ENCODE peak calls at places on chromosome 4, in four cellular contexts. One of them, this sample, is unnamed.

GRCh38 chr4:106987314-106987713 is 48.8 kb downstream of the DKK2 start:
- DNase-seq in WTC11: no peak
- DNase-seq in ovary: no peak
- DNase-seq in neural progenitor cell: no peak
- DNase-seq in this sample: no peak

GRCh38 chr4:48329976-48330375 is 11.4 kb upstream of the SLAIN2 start:
- DNase-seq in ovary: no peak
- DNase-seq in neural progenitor cell: no peak
- DNase-seq in WTC11: no peak
- DNase-seq in this sample: no peak

GRCh38 chr4:159396151-159396550 is 293.3 kb downstream of the RAPGEF2 start:
- DNase-seq in ovary: no peak
- DNase-seq in WTC11: no peak
- DNase-seq in neural progenitor cell: no peak
- DNase-seq in this sample: no peak

GRCh38 chr4:122980860-122981259 is 58.5 kb upstream of the NUDT6 start:
- DNase-seq in WTC11: no peak
- DNase-seq in ovary: no peak
- DNase-seq in neural progenitor cell: no peak
- DNase-seq in this sample: no peak

GRCh38 chr4:108601096-108601495 is 19.3 kb upstream of the RPL34 start:
- DNase-seq in WTC11: no peak
- DNase-seq in ovary: no peak
- DNase-seq in neural progenitor cell: no peak
- DNase-seq in this sample: no peak

GRCh38 chr4:102537280-102537679 is 36.1 kb downstream of the NFKB1 start:
- DNase-seq in WTC11: no peak
- DNase-seq in neural progenitor cell: no peak
- DNase-seq in ovary: no peak
- DNase-seq in this sample: no peak

GRCh38 chr4:51885371-51885770 is 42.4 kb downstream of the DCUN1D4 start:
- DNase-seq in ovary: no peak
- DNase-seq in neural progenitor cell: peak; percentile 46
- DNase-seq in WTC11: no peak
- DNase-seq in this sample: peak; percentile 49

GRCh38 chr4:186475202-186475601 is 80.2 kb downstream of the MTNR1A start:
- DNase-seq in ovary: no peak
- DNase-seq in neural progenitor cell: no peak
- DNase-seq in WTC11: no peak
- DNase-seq in this sample: no peak

GRCh38 chr4:40334591-40335507 is at the start of gene CHRNA9:
- DNase-seq in ovary: no peak
- DNase-seq in neural progenitor cell: peak; percentile 62
- DNase-seq in WTC11: peak; percentile 52
- DNase-seq in this sample: peak; percentile 67

GRCh38 chr4:72341432-72341820 is 227.6 kb downstream of the ADAMTS3 start:
- DNase-seq in neural progenitor cell: no peak
- DNase-seq in WTC11: no peak
- DNase-seq in ovary: no peak
- DNase-seq in this sample: no peak

GRCh38 chr4:87069037-87069742 is 134.4 kb downstream of the AFF1 start:
- DNase-seq in neural progenitor cell: no peak
- DNase-seq in ovary: no peak
- DNase-seq in WTC11: no peak
- DNase-seq in this sample: no peak

GRCh38 chr4:155478336-155478825 is 101.6 kb upstream of the MAP9 start:
- DNase-seq in ovary: no peak
- DNase-seq in neural progenitor cell: no peak
- DNase-seq in WTC11: no peak
- DNase-seq in this sample: no peak

GRCh38 chr4:3436798-3437581 is 4.8 kb upstream of the HGFAC start:
- DNase-seq in ovary: peak; percentile 17
- DNase-seq in WTC11: no peak
- DNase-seq in neural progenitor cell: no peak
- DNase-seq in this sample: no peak

GRCh38 chr4:185534850-185535761 is at the start of gene PDLIM3:
- DNase-seq in WTC11: peak; percentile 68
- DNase-seq in neural progenitor cell: peak; percentile 84
- DNase-seq in ovary: peak; percentile 87
- DNase-seq in this sample: peak; percentile 74

GRCh38 chr4:153112071-153112460 is 92.2 kb upstream of the TRIM2 start:
- DNase-seq in ovary: no peak
- DNase-seq in neural progenitor cell: no peak
- DNase-seq in WTC11: no peak
- DNase-seq in this sample: no peak

GRCh38 chr4:71184195-71184781 is 154.5 kb upstream of the SLC4A4 start:
- DNase-seq in ovary: no peak
- DNase-seq in WTC11: peak; percentile 29
- DNase-seq in neural progenitor cell: peak; percentile 70
- DNase-seq in this sample: peak; percentile 28

GRCh38 chr4:71189471-71189870 is 149.3 kb upstream of the SLC4A4 start:
- DNase-seq in ovary: no peak
- DNase-seq in neural progenitor cell: no peak
- DNase-seq in WTC11: no peak
- DNase-seq in this sample: no peak

GRCh38 chr4:109432676-109433075 is 939 bp upstream of the SEC24B start:
- DNase-seq in ovary: no peak
- DNase-seq in WTC11: no peak
- DNase-seq in neural progenitor cell: peak; percentile 46
- DNase-seq in this sample: no peak

GRCh38 chr4:76377922-76378321 is 43.0 kb downstream of the CCDC158 start:
- DNase-seq in WTC11: peak; percentile 54
- DNase-seq in ovary: no peak
- DNase-seq in neural progenitor cell: peak; percentile 69
- DNase-seq in this sample: no peak

GRCh38 chr4:165612936-165613335 is 234.1 kb downstream of the CPE start:
- DNase-seq in ovary: no peak
- DNase-seq in WTC11: peak; percentile 15
- DNase-seq in neural progenitor cell: no peak
- DNase-seq in this sample: no peak

GRCh38 chr4:46389301-46389761 is 597 bp downstream of the GABRA2 start:
- DNase-seq in neural progenitor cell: peak; percentile 68
- DNase-seq in WTC11: peak; percentile 24
- DNase-seq in ovary: no peak
- DNase-seq in this sample: peak; percentile 55

This sample was measured in H9.